ENCODE peak calls at places on chromosomes 13 and 19, in seven cellular contexts. K, Y, G, B, J, C and A are unnamed samples.

GRCh38 chr13:105177265-105177900 is 1358.1 kb downstream of the EFNB2 start:
- DNase-seq in K (no peak), Y (no peak), G (no peak), B (no peak), J (no peak), C (no peak), A (no peak)

GRCh38 chr13:44759222-44759721 is 183.1 kb upstream of the TSC22D1 start:
- DNase-seq in K (no peak), Y (no peak), G (no peak), B (no peak), J (no peak), C (no peak), A (no peak)

GRCh38 chr19:18046066-18046718 is 38.2 kb downstream of the ARRDC2 start:
- DNase-seq in K (peak), Y (peak), G (no peak), B (no peak), J (no peak), C (no peak), A (peak)

GRCh38 chr19:10286803-10287737 is at the start of gene ICAM4:
- DNase-seq in K (peak), Y (no peak), G (peak), B (peak), J (no peak), C (no peak), A (no peak)

GRCh38 chr13:75135325-75135825 is 346.6 kb downstream of the TBC1D4 start:
- DNase-seq in K (no peak), Y (no peak), G (no peak), B (no peak), J (no peak), C (no peak), A (no peak)

GRCh38 chr13:78160793-78161192 is 242.2 kb upstream of the EDNRB start:
- DNase-seq in K (no peak), Y (no peak), G (no peak), B (no peak), J (no peak), C (no peak), A (no peak)

GRCh38 chr19:24054044-24054935 is 32.7 kb upstream of the ZNF254 start:
- DNase-seq in K (peak), Y (peak), G (no peak), B (no peak), J (no peak), C (no peak), A (no peak)

GRCh38 chr13:108859202-108860012 is 230.0 kb downstream of the MYO16 start:
- DNase-seq in K (no peak), Y (no peak), G (no peak), B (no peak), J (no peak), C (no peak), A (peak)

GRCh38 chr19:49553451-49554271 is 25.9 kb downstream of the RCN3 start:
- DNase-seq in K (peak), Y (no peak), G (no peak), B (no peak), J (no peak), C (no peak), A (no peak)

GRCh38 chr13:81048026-81048461 is 707.1 kb upstream of the SPRY2 start:
- DNase-seq in K (no peak), Y (no peak), G (no peak), B (no peak), J (no peak), C (peak), A (no peak)

GRCh38 chr19:33303791-33304759 is 1.7 kb upstream of the CEBPA start:
- DNase-seq in K (no peak), Y (no peak), G (no peak), B (no peak), J (no peak), C (no peak), A (no peak)

GRCh38 chr13:91277013-91277676 is 70.3 kb upstream of the MIR17HG start:
- DNase-seq in K (no peak), Y (no peak), G (no peak), B (no peak), J (no peak), C (no peak), A (no peak)

GRCh38 chr19:46670874-46671273 is 9.9 kb upstream of the DACT3 start:
- DNase-seq in K (no peak), Y (no peak), G (no peak), B (no peak), J (no peak), C (no peak), A (no peak)

GRCh38 chr19:15124572-15125231 is 17.5 kb downstream of the SYDE1 start:
- DNase-seq in K (peak), Y (no peak), G (peak), B (peak), J (no peak), C (no peak), A (no peak)

GRCh38 chr19:50377051-50377441 is 789 bp downstream of the NR1H2 start:
- DNase-seq in K (peak), Y (peak), G (peak), B (peak), J (no peak), C (no peak), A (no peak)

GRCh38 chr19:51158474-51159129 is 16.5 kb downstream of the SIGLEC7 start:
- DNase-seq in K (peak), Y (peak), G (peak), B (peak), J (peak), C (no peak), A (peak)

GRCh38 chr13:74203576-74203975 is 69.4 kb upstream of the KLF12 start:
- DNase-seq in K (no peak), Y (no peak), G (no peak), B (no peak), J (no peak), C (no peak), A (peak)

GRCh38 chr13:79183231-79183630 is 222.8 kb downstream of the RBM26 start:
- DNase-seq in K (no peak), Y (no peak), G (no peak), B (no peak), J (no peak), C (no peak), A (no peak)

GRCh38 chr13:76965759-76966421 is 17.6 kb downstream of the ACOD1 start:
- DNase-seq in K (no peak), Y (no peak), G (no peak), B (peak), J (no peak), C (no peak), A (peak)

GRCh38 chr13:79124183-79124582 is 281.9 kb downstream of the RBM26 start:
- DNase-seq in K (no peak), Y (no peak), G (no peak), B (no peak), J (no peak), C (no peak), A (no peak)

GRCh38 chr13:89496478-89496877 is 1825.3 kb downstream of the SLITRK5 start:
- DNase-seq in K (no peak), Y (no peak), G (no peak), B (peak), J (no peak), C (no peak), A (no peak)

GRCh38 chr13:37995052-37995451 is 125.5 kb upstream of the TRPC4 start:
- DNase-seq in K (no peak), Y (no peak), G (no peak), B (no peak), J (no peak), C (no peak), A (no peak)

GRCh38 chr19:55189424-55189823 is 9.3 kb upstream of the SYT5 start:
- DNase-seq in K (no peak), Y (peak), G (no peak), B (no peak), J (peak), C (no peak), A (no peak)

GRCh38 chr13:67383358-67383757 is 153.2 kb upstream of the PCDH9 start:
- DNase-seq in K (peak), Y (no peak), G (no peak), B (no peak), J (no peak), C (no peak), A (peak)

GRCh38 chr13:30800107-30800506 is 64.8 kb downstream of the ALOX5AP start:
- DNase-seq in K (no peak), Y (no peak), G (no peak), B (no peak), J (no peak), C (no peak), A (no peak)

GRCh38 chr13:30731658-30732390 is 3.5 kb upstream of the ALOX5AP start:
- DNase-seq in K (no peak), Y (no peak), G (no peak), B (no peak), J (no peak), C (no peak), A (no peak)

GRCh38 chr13:46632171-46632570 is 79.2 kb downstream of the LRCH1 start:
- DNase-seq in K (no peak), Y (no peak), G (no peak), B (no peak), J (no peak), C (no peak), A (no peak)

GRCh38 chr19:32387701-32388392 is 17.7 kb upstream of the DPY19L3 start:
- DNase-seq in K (no peak), Y (no peak), G (no peak), B (no peak), J (no peak), C (no peak), A (no peak)

GRCh38 chr13:44463759-44464158 is 90.1 kb downstream of the SERP2 start:
- DNase-seq in K (no peak), Y (no peak), G (no peak), B (no peak), J (no peak), C (no peak), A (no peak)

GRCh38 chr13:31172535-31172934 is 10.8 kb upstream of the HSPH1 start:
- DNase-seq in K (peak), Y (peak), G (no peak), B (no peak), J (no peak), C (no peak), A (no peak)

GRCh38 chr19:54248016-54248601 is 5.5 kb upstream of the LILRA6 start:
- DNase-seq in K (no peak), Y (no peak), G (no peak), B (no peak), J (no peak), C (no peak), A (no peak)

DNA sequence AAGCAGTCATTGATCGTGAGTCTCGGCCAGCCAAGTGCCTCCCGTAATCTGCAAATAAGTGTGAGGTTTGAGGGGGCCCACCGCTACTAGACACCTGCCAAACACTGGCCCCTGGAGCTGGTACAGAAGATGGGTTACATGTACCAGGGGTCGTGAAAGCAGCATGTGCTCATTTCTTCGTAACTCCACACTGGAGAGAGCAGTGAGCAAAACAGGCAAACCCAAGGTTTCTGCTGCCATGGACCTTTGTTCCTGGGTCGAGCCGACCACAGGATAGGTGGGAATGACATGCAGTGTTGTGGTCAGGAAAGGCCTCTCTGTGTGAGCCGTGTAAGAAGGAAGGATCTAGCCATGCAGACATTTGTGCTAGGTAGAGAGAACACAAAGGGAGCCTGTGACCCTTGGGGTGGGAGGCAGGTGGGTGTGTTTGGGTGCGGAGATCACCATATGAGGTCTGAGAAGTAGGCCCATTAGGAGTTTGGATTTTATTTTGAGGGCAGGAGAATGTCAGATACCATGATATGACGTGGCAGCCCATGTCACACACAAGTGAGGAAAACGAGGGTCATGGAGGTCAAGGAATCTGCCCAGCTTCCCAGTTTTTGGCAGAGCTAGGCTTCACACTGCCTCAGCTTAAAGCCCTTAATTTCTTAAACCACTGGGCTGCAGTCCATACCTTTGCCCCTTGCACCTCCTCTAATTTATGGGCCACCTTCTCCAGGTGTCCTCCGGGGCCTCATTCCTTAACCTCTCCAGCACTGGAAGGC is 915 bp downstream of the GTF3A start:
- DNase-seq in K (no peak), Y (no peak), G (peak), B (no peak), J (no peak), C (no peak), A (peak)
- TF ChIP-seq JUND in K (no peak), Y (no peak), G (no peak), B (no peak), J (no peak), C (no peak), A (no peak)

DNA sequence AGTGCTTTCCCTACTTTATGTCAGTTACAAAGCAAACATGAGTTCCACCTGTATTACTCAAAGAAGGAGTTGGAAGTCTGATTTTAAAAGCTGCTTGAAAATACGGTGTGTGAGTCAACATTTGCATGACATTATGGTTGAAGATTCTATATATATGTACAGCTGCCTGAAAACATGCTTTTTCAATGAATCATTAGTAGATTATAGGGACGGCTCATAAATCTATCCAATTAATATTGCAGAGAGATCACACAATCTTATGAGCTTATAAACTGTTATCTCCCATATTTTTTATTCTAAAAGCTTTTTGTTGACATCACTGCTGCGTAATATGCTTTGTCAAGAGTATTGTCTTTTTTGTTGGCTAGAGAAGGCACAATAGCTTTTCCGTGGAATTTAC is 873.8 kb downstream of the SLITRK6 start:
- DNase-seq in K (no peak), Y (no peak), G (no peak), B (no peak), J (no peak), C (no peak), A (no peak)
- TF ChIP-seq JUND in K (no peak), Y (no peak), G (no peak), B (peak), J (no peak), C (no peak), A (no peak)

DNA sequence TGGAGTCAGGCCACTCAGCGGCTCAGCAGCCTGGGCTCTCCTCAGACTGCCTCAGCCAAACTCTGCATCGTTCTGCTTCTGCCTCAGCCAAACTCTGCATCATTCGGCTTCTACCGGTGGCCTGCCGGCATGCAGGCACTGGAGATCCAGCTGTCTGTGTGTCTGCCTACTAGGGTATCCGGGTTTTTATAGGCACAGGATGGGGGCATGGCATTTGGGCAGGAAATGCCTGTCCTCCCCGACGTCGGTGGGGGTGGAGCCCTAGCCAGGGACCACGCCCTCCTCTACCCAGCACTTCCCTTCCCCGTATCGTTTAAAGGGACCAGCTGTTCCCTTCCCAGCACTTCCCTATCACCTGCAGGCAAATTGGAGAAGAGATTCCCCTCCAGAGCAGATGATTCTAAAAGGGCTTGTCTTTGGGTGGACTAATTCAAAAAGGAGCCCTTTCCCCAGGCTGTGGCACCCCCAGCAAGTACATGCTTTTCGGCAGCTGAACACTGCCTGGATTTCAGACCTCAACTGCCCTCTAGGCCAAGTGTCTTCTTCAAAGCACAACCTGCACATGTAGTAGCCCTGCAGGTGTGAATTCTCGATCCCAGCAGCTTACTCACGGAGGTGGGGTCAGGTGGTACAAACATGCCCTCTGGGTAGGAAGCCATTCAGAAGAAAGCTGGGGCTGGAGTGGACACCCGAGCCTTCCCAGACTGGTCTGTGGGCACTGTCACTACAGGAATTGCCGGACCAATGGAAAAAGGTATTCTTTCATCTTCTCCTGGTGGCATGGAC is 25.5 kb upstream of the GPR12 start:
- DNase-seq in K (no peak), Y (no peak), G (no peak), B (no peak), J (no peak), C (no peak), A (no peak)
- TF ChIP-seq JUND in K (no peak), Y (no peak), G (no peak), B (no peak), J (no peak), C (no peak), A (no peak)

GRCh38 chr13:24713022-24713421 is 32.8 kb downstream of the ATP12A start:
- DNase-seq in K (no peak), Y (no peak), G (no peak), B (no peak), J (no peak), C (no peak), A (no peak)

GRCh38 chr13:24706886-24707585 is 26.8 kb downstream of the ATP12A start:
- DNase-seq in K (no peak), Y (no peak), G (no peak), B (no peak), J (no peak), C (no peak), A (no peak)

GRCh38 chr13:24709186-24709913 is 29.1 kb downstream of the ATP12A start:
- DNase-seq in K (no peak), Y (no peak), G (no peak), B (no peak), J (no peak), C (no peak), A (no peak)
- TF ChIP-seq JUND in K (no peak), Y (no peak), G (no peak), B (no peak), J (no peak), C (no peak), A (no peak)

GRCh38 chr19:19504754-19505668 is 10.3 kb downstream of the TSSK6 start:
- DNase-seq in K (no peak), Y (no peak), G (no peak), B (no peak), J (no peak), C (no peak), A (no peak)

GRCh38 chr19:19500975-19501644 is 14.2 kb downstream of the TSSK6 start:
- DNase-seq in K (no peak), Y (no peak), G (no peak), B (no peak), J (no peak), C (no peak), A (no peak)

GRCh38 chr19:19501798-19502197 is 13.6 kb downstream of the TSSK6 start:
- DNase-seq in K (no peak), Y (no peak), G (no peak), B (no peak), J (no peak), C (no peak), A (no peak)

GRCh38 chr19:19502808-19503602 is 12.3 kb downstream of the TSSK6 start:
- DNase-seq in K (no peak), Y (no peak), G (no peak), B (no peak), J (no peak), C (no peak), A (no peak)

GRCh38 chr19:19502281-19502680 is 13.1 kb downstream of the TSSK6 start:
- DNase-seq in K (no peak), Y (no peak), G (no peak), B (no peak), J (no peak), C (no peak), A (no peak)
- TF ChIP-seq JUND in K (no peak), Y (no peak), G (no peak), B (no peak), J (no peak), C (no peak), A (no peak)

GRCh38 chr13:97797553-97797952 is 155.9 kb upstream of the IPO5 start:
- DNase-seq in K (no peak), Y (no peak), G (no peak), B (no peak), J (no peak), C (no peak), A (no peak)

GRCh38 chr13:97798171-97798821 is 155.2 kb upstream of the IPO5 start:
- DNase-seq in K (no peak), Y (no peak), G (no peak), B (no peak), J (no peak), C (no peak), A (no peak)

GRCh38 chr13:97802213-97802612 is 151.3 kb upstream of the IPO5 start:
- DNase-seq in K (no peak), Y (no peak), G (no peak), B (no peak), J (no peak), C (no peak), A (no peak)

GRCh38 chr13:97798836-97799235 is 154.6 kb upstream of the IPO5 start:
- DNase-seq in K (no peak), Y (no peak), G (no peak), B (no peak), J (no peak), C (no peak), A (no peak)
- TF ChIP-seq JUND in K (no peak), Y (no peak), G (no peak), B (no peak), J (no peak), C (no peak), A (no peak)

DNA sequence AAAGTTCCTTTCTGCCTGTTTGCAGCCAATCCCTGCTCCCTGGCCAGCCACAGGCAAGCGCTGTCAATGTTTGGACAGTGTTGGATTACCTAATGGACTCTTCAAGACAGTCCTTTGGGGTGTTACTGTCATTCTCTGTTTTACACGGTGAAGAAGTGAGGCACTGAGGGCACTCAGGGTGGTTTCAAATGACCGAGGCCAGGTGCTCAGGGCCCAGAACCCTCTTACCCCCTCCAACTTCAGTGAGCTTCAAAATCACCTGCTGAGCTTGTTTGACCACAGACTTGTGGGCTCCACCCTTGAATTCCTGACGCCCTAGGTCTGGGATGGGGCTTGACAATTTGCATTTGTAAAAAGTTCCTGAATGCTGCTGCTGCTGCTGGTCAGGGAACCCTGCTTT is 97.9 kb downstream of the GGACT start:
- DNase-seq in K (no peak), Y (peak), G (no peak), B (no peak), J (no peak), C (no peak), A (no peak)
- TF ChIP-seq JUND in K (no peak), Y (no peak), G (no peak), B (no peak), J (no peak), C (no peak), A (no peak)

GRCh38 chr19:2552859-2553258 is 76.9 kb downstream of the GADD45B start:
- DNase-seq in K (no peak), Y (no peak), G (no peak), B (no peak), J (no peak), C (peak), A (no peak)
- TF ChIP-seq JUND in K (no peak), Y (no peak), G (no peak), B (no peak), J (no peak), C (peak), A (no peak)

GRCh38 chr13:113584205-113584869 is at the start of gene TFDP1:
- DNase-seq in K (peak), Y (peak), G (peak), B (peak), J (peak), C (peak), A (peak)
- TF ChIP-seq JUND in K (peak), Y (no peak), G (no peak), B (no peak), J (no peak), C (no peak), A (no peak)